ENCODE peak calls at places on chromosomes 6 and 20, in seven cellular contexts. X, Y, R, A, L, O and F are unnamed samples.

GRCh38 chr20:7790189-7790588 is 150.1 kb downstream of the HAO1 start:
- DNase-seq in R (no peak), L (peak; percentile 25), Y (peak; percentile 76), O (no peak), X (peak; percentile 60), A (no peak), F (no peak)

GRCh38 chr6:33840064-33840926 is 36.5 kb upstream of the MLN start:
- DNase-seq in O (peak; percentile 24), Y (peak; percentile 96), R (peak; percentile 95), L (peak; percentile 96), X (peak; percentile 94), A (no peak), F (no peak)

GRCh38 chr20:37670426-37670825 is 23.4 kb upstream of the CTNNBL1 start:
- DNase-seq in A (no peak), L (peak; percentile 32), X (peak; percentile 66), R (no peak), Y (peak; percentile 54), O (no peak), F (no peak)

GRCh38 chr6:15993716-15994228 is 135.1 kb upstream of the MYLIP start:
- DNase-seq in Y (no peak), A (no peak), R (no peak), L (no peak), X (no peak), O (no peak), F (no peak)

GRCh38 chr6:81997091-81997926 is 244.8 kb upstream of the TENT5A start:
- DNase-seq in X (peak; percentile 48), O (no peak), Y (peak; percentile 89), A (no peak), R (peak; percentile 53), L (peak; percentile 80), F (no peak)

GRCh38 chr6:13454286-13455221 is 32.8 kb downstream of the GFOD1 start:
- DNase-seq in O (peak; percentile 60), Y (peak; percentile 81), L (peak; percentile 39), R (peak; percentile 6), X (no peak), A (no peak), F (no peak)

GRCh38 chr6:26555505-26556262 is 17.5 kb downstream of the HMGN4 start:
- DNase-seq in R (no peak), Y (no peak), A (no peak), X (no peak), L (no peak), O (no peak), F (no peak)

GRCh38 chr6:25899123-25899522 is 25.1 kb upstream of the SLC17A3 start:
- DNase-seq in O (no peak), X (no peak), L (no peak), R (no peak), A (no peak), Y (no peak), F (no peak)

GRCh38 chr20:36499723-36500501 is 41.4 kb upstream of the MYL9 start:
- DNase-seq in A (no peak), O (no peak), X (peak; percentile 40), L (no peak), Y (no peak), R (peak; percentile 59), F (no peak)